ENCODE peak calls at places on chromosome 11, in nine cellular contexts. R is right lobe of liver; Z is cardiac muscle cell; L is lower leg skin; P is CD8-positive, alpha-beta T cell; U is GM20000; W is nephron progenitor cell; S is foreskin keratinocyte; Q is GM12864. K is an unnamed sample.

GRCh38 chr11:117883063-117883462 is 6.6 kb upstream of the FXYD6 start:
- DNase-seq in R (no peak), Z (no peak), L (peak), P (peak), U (no peak), W (no peak), S (no peak), Q (no peak), K (no peak)

GRCh38 chr11:40125054-40125453 is 1334.4 kb downstream of the LRRC4C start:
- DNase-seq in R (no peak), Z (no peak), L (no peak), P (no peak), U (no peak), W (no peak), S (no peak), Q (no peak), K (no peak)

GRCh38 chr11:10225553-10225952 is 68.5 kb downstream of the SBF2 start:
- DNase-seq in R (no peak), Z (peak), L (no peak), P (no peak), U (no peak), W (no peak), S (no peak), Q (no peak), K (no peak)

GRCh38 chr11:117528061-117528780 is 200.6 kb downstream of the CEP164 start:
- DNase-seq in R (no peak), Z (no peak), L (no peak), P (no peak), U (no peak), W (no peak), S (no peak), Q (no peak), K (no peak)

GRCh38 chr11:1887451-1888346 is 4.0 kb downstream of the PRR33 start:
- DNase-seq in R (no peak), Z (no peak), L (no peak), P (peak), U (no peak), W (no peak), S (no peak), Q (no peak), K (no peak)

GRCh38 chr11:63672934-63673539 is 1.9 kb upstream of the ATL3 start:
- DNase-seq in R (no peak), Z (no peak), L (no peak), P (no peak), U (no peak), W (no peak), S (no peak), Q (no peak), K (no peak)

GRCh38 chr11:67351275-67352005 is 1.9 kb downstream of the POLD4 start:
- DNase-seq in R (no peak), Z (peak), L (peak), P (peak), U (peak), W (peak), S (no peak), Q (peak), K (peak)

GRCh38 chr11:27241316-27242122 is 121.5 kb downstream of the CCDC34 start:
- DNase-seq in R (no peak), Z (peak), L (no peak), P (no peak), U (no peak), W (no peak), S (peak), Q (no peak), K (no peak)

GRCh38 chr11:66720223-66720898 is 8.7 kb downstream of the SPTBN2 start:
- DNase-seq in R (no peak), Z (peak), L (no peak), P (no peak), U (no peak), W (peak), S (peak), Q (no peak), K (no peak)

GRCh38 chr11:32081901-32082300 is 9.0 kb upstream of the RCN1 start:
- DNase-seq in R (no peak), Z (no peak), L (no peak), P (no peak), U (no peak), W (no peak), S (no peak), Q (no peak), K (no peak)

GRCh38 chr11:117806906-117807305 is 9.9 kb upstream of the DSCAML1 start:
- DNase-seq in R (no peak), Z (no peak), L (no peak), P (no peak), U (no peak), W (no peak), S (no peak), Q (no peak), K (no peak)

GRCh38 chr11:2649848-2650247 is 49.9 kb downstream of the KCNQ1OT1 start:
- DNase-seq in R (no peak), Z (no peak), L (no peak), P (no peak), U (no peak), W (no peak), S (no peak), Q (no peak), K (no peak)

GRCh38 chr11:3865388-3866193 is 10.1 kb downstream of the STIM1 start:
- DNase-seq in R (no peak), Z (peak), L (no peak), P (no peak), U (no peak), W (no peak), S (peak), Q (peak), K (no peak)

GRCh38 chr11:12800032-12800671 is 125.9 kb downstream of the TEAD1 start:
- DNase-seq in R (no peak), Z (peak), L (no peak), P (no peak), U (no peak), W (no peak), S (peak), Q (no peak), K (no peak)

GRCh38 chr11:4496555-4497248 is 14.3 kb downstream of the OR52K1 start:
- DNase-seq in R (no peak), Z (peak), L (no peak), P (no peak), U (no peak), W (no peak), S (no peak), Q (no peak), K (no peak)

GRCh38 chr11:110565344-110565684 is 135.6 kb downstream of the FDX1 start:
- DNase-seq in R (no peak), Z (peak), L (no peak), P (no peak), U (no peak), W (peak), S (no peak), Q (no peak), K (no peak)

GRCh38 chr11:14342906-14343305 is 16.1 kb downstream of the RRAS2 start:
- DNase-seq in R (no peak), Z (peak), L (no peak), P (no peak), U (no peak), W (no peak), S (no peak), Q (no peak), K (no peak)

GRCh38 chr11:66883021-66883968 is 26.4 kb downstream of the LRFN4 start:
- DNase-seq in R (peak), Z (peak), L (no peak), P (peak), U (peak), W (peak), S (no peak), Q (peak), K (peak)

GRCh38 chr11:34075178-34075820 is 23.8 kb downstream of the CAPRIN1 start:
- DNase-seq in R (no peak), Z (peak), L (no peak), P (no peak), U (no peak), W (no peak), S (peak), Q (no peak), K (no peak)

GRCh38 chr11:13959001-13959400 is 3.5 kb upstream of the SPON1 start:
- DNase-seq in R (no peak), Z (no peak), L (no peak), P (no peak), U (no peak), W (no peak), S (no peak), Q (no peak), K (no peak)

DNA sequence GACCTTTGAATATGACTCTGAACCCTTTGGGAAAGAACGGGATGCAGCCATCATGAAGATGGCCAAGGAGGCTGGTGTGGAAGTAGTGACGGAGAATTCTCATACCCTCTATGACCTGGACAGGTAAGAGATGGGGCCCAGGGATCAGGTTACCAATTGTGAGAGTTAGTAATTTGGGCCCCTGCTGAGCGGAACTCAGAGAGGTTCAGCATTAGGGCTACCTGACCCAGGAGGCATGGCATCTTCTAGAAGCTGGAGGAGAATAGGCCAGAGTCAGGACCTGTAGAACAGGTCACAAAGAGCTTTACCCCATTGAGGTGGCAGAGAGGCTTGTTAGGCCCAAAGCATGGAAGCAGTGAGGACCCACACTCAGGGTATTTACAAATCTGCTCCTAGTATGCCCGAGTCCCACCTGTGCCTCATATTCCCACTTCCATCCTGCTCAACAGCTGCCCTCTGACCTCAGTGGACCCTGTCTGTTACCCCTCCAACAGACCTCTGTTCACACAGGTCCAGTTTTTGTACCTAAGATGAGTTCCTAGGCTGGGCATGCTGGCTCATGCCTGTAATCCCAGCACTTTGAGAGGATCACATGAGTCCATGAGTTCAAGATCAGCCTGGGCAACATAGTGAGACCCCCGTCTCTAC is 11.6 kb downstream of the CRY2 start:
- DNase-seq in R (no peak), Z (no peak), L (peak), P (no peak), U (no peak), W (no peak), S (no peak), Q (no peak), K (no peak)
- TF ChIP-seq CTCF in R (no peak), Z (no peak), L (no peak), P (no peak), U (no peak), W (no peak), S (no peak), Q (no peak), K (no peak)

GRCh38 chr11:133911169-133911568 is 45.6 kb downstream of the IGSF9B start:
- DNase-seq in R (no peak), Z (no peak), L (no peak), P (no peak), U (no peak), W (no peak), S (no peak), Q (no peak), K (no peak)
- TF ChIP-seq CTCF in R (no peak), Z (peak), L (no peak), P (no peak), U (no peak), W (no peak), S (no peak), Q (peak), K (no peak)

DNA sequence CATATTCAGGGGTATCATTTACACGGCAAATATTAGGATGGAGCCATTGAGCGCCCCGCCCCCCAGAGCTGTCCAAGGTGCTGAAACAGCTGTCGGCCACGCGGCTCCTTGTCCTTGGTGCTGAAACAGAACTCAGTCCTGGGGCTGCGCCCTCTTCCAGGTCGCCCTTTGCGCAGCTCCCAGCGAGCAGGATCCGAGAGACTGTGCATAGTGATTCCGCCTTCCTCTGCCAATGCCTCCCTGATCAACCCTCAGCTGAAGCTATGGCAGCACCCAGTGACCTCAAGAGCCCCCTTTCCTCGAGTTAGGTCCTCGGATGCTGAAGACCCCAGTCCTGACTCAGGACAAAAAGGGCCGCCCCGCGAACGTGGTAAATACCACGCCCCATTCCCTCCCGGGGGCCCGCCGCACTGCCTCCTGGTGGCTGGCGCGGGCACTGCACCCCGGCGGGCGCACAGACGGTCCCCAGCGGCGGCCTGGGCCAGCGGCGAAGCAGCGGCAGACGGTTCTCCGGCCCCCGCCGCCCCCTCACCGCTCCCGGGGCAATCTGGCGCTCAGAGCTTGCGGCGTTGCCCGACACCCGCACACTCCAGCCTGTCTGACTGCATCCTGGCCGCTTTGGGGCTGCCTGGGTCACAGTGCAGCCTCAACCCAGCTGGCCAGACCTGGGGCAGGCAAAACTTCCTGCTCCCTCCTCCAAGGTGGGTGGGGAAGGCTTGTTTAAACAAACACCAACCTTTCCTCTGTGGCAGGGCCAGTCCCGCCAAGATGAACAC is 13.4 kb downstream of the SYT7 start:
- DNase-seq in R (peak), Z (peak), L (peak), P (peak), U (peak), W (peak), S (peak), Q (peak), K (peak)
- TF ChIP-seq CTCF in R (peak), Z (peak), L (no peak), P (no peak), U (peak), W (peak), S (peak), Q (peak), K (no peak)

GRCh38 chr11:11622772-11623531 is 1.1 kb upstream of the GALNT18 start:
- DNase-seq in R (no peak), Z (no peak), L (no peak), P (no peak), U (no peak), W (no peak), S (no peak), Q (no peak), K (no peak)

GRCh38 chr11:11620966-11621880 is 582 bp downstream of the GALNT18 start:
- DNase-seq in R (peak), Z (no peak), L (no peak), P (no peak), U (peak), W (peak), S (peak), Q (no peak), K (no peak)

GRCh38 chr11:11621881-11622706 is at the start of gene GALNT18:
- DNase-seq in R (peak), Z (peak), L (peak), P (peak), U (peak), W (peak), S (peak), Q (peak), K (peak)

GRCh38 chr11:11620251-11620965 is 1.4 kb downstream of the GALNT18 start:
- DNase-seq in R (peak), Z (no peak), L (peak), P (no peak), U (peak), W (peak), S (peak), Q (no peak), K (no peak)

GRCh38 chr11:11618973-11619435 is 2.8 kb downstream of the GALNT18 start:
- DNase-seq in R (no peak), Z (no peak), L (no peak), P (no peak), U (no peak), W (no peak), S (no peak), Q (no peak), K (no peak)
- TF ChIP-seq CTCF in R (peak), Z (no peak), L (no peak), P (no peak), U (no peak), W (no peak), S (peak), Q (no peak), K (no peak)